ENCODE peak calls at places on chromosomes 1 and 21, in eight cellular contexts. One of them, this sample, is unnamed.

GRCh38 chr1:209883341-209883971 is 54.6 kb upstream of the SYT14 start:
- DNase-seq in breast epithelium: no peak
- DNase-seq in ovary: no peak
- DNase-seq in Peyer's patch: no peak
- DNase-seq in GM12891: no peak
- DNase-seq in body of pancreas: no peak
- DNase-seq in stomach: no peak
- DNase-seq in heart left ventricle: no peak
- DNase-seq in this sample: no peak

GRCh38 chr21:37546949-37547614 is 180.5 kb downstream of the DYRK1A start:
- DNase-seq in body of pancreas: no peak
- DNase-seq in heart left ventricle: no peak
- DNase-seq in stomach: no peak
- DNase-seq in breast epithelium: no peak
- DNase-seq in ovary: no peak
- DNase-seq in GM12891: no peak
- DNase-seq in Peyer's patch: no peak
- DNase-seq in this sample: no peak

GRCh38 chr1:214143015-214143775 is 137.8 kb upstream of the SMYD2 start:
- DNase-seq in stomach: no peak
- DNase-seq in GM12891: no peak
- DNase-seq in Peyer's patch: no peak
- DNase-seq in heart left ventricle: no peak
- DNase-seq in ovary: no peak
- DNase-seq in body of pancreas: no peak
- DNase-seq in breast epithelium: no peak
- DNase-seq in this sample: no peak

GRCh38 chr1:115665319-115665718 is 23.5 kb downstream of the VANGL1 start:
- DNase-seq in body of pancreas: peak; percentile 55
- DNase-seq in breast epithelium: peak; percentile 27
- DNase-seq in ovary: no peak
- DNase-seq in stomach: peak; percentile 48
- DNase-seq in Peyer's patch: no peak
- DNase-seq in GM12891: no peak
- DNase-seq in heart left ventricle: no peak
- DNase-seq in this sample: no peak

GRCh38 chr1:3630161-3630611 is 5.4 kb downstream of the TPRG1L start:
- DNase-seq in stomach: no peak
- DNase-seq in heart left ventricle: no peak
- DNase-seq in ovary: no peak
- DNase-seq in GM12891: no peak
- DNase-seq in breast epithelium: no peak
- DNase-seq in Peyer's patch: no peak
- DNase-seq in body of pancreas: no peak
- DNase-seq in this sample: no peak

GRCh38 chr21:26966360-26966977 is 419 bp downstream of the ADAMTS5 start:
- DNase-seq in breast epithelium: peak; percentile 22
- DNase-seq in GM12891: peak; percentile 1
- DNase-seq in stomach: no peak
- DNase-seq in heart left ventricle: peak; percentile 39
- DNase-seq in Peyer's patch: no peak
- DNase-seq in body of pancreas: no peak
- DNase-seq in ovary: no peak
- DNase-seq in this sample: peak; percentile 83

GRCh38 chr1:45787905-45788304 is 15.5 kb upstream of the MAST2 start:
- DNase-seq in body of pancreas: peak; percentile 40
- DNase-seq in ovary: no peak
- DNase-seq in GM12891: no peak
- DNase-seq in stomach: no peak
- DNase-seq in breast epithelium: no peak
- DNase-seq in Peyer's patch: no peak
- DNase-seq in heart left ventricle: no peak
- DNase-seq in this sample: peak; percentile 24

GRCh38 chr1:113255728-113256347 is 134.5 kb upstream of the MAGI3 start:
- DNase-seq in ovary: no peak
- DNase-seq in heart left ventricle: no peak
- DNase-seq in Peyer's patch: no peak
- DNase-seq in stomach: peak; percentile 51
- DNase-seq in breast epithelium: no peak
- DNase-seq in body of pancreas: peak; percentile 82
- DNase-seq in GM12891: no peak
- DNase-seq in this sample: peak; percentile 32

GRCh38 chr1:168613689-168614655 is 37.6 kb downstream of the XCL1 start:
- DNase-seq in ovary: peak; percentile 53
- DNase-seq in Peyer's patch: no peak
- DNase-seq in GM12891: no peak
- DNase-seq in body of pancreas: no peak
- DNase-seq in breast epithelium: no peak
- DNase-seq in stomach: no peak
- DNase-seq in heart left ventricle: peak; percentile 76
- DNase-seq in this sample: no peak

GRCh38 chr1:64421377-64421776 is 48.6 kb upstream of the CACHD1 start:
- DNase-seq in heart left ventricle: no peak
- DNase-seq in breast epithelium: no peak
- DNase-seq in stomach: no peak
- DNase-seq in body of pancreas: no peak
- DNase-seq in GM12891: no peak
- DNase-seq in ovary: no peak
- DNase-seq in Peyer's patch: no peak
- DNase-seq in this sample: no peak

GRCh38 chr1:40806724-40807675 is 23.4 kb downstream of the KCNQ4 start:
- DNase-seq in ovary: peak; percentile 48
- DNase-seq in stomach: no peak
- DNase-seq in heart left ventricle: peak; percentile 63
- DNase-seq in Peyer's patch: no peak
- DNase-seq in GM12891: no peak
- DNase-seq in body of pancreas: no peak
- DNase-seq in breast epithelium: no peak
- DNase-seq in this sample: no peak

GRCh38 chr1:41439234-41439633 is 45.2 kb downstream of the EDN2 start:
- DNase-seq in body of pancreas: no peak
- DNase-seq in stomach: no peak
- DNase-seq in breast epithelium: no peak
- DNase-seq in GM12891: no peak
- DNase-seq in ovary: no peak
- DNase-seq in heart left ventricle: no peak
- DNase-seq in Peyer's patch: no peak
- DNase-seq in this sample: no peak

GRCh38 chr1:226990133-226990716 is 50.1 kb downstream of the COQ8A start:
- DNase-seq in heart left ventricle: no peak
- DNase-seq in ovary: peak; percentile 51
- DNase-seq in GM12891: no peak
- DNase-seq in breast epithelium: no peak
- DNase-seq in Peyer's patch: peak; percentile 85
- DNase-seq in body of pancreas: peak; percentile 54
- DNase-seq in stomach: no peak
- DNase-seq in this sample: peak; percentile 44

GRCh38 chr1:38512789-38513188 is 346.8 kb downstream of the RRAGC start:
- DNase-seq in stomach: no peak
- DNase-seq in GM12891: no peak
- DNase-seq in breast epithelium: no peak
- DNase-seq in heart left ventricle: peak; percentile 26
- DNase-seq in Peyer's patch: no peak
- DNase-seq in body of pancreas: no peak
- DNase-seq in ovary: no peak
- DNase-seq in this sample: peak; percentile 36

GRCh38 chr1:78003882-78004718 is 639 bp upstream of the DNAJB4 start:
- DNase-seq in Peyer's patch: peak; percentile 69
- DNase-seq in stomach: peak; percentile 29
- DNase-seq in ovary: peak; percentile 58
- DNase-seq in body of pancreas: peak; percentile 40
- DNase-seq in GM12891: peak; percentile 20
- DNase-seq in breast epithelium: peak; percentile 48
- DNase-seq in heart left ventricle: peak; percentile 63
- DNase-seq in this sample: peak; percentile 37

GRCh38 chr1:925532-926421 is 2.1 kb downstream of the SAMD11 start:
- DNase-seq in ovary: no peak
- DNase-seq in Peyer's patch: no peak
- DNase-seq in breast epithelium: no peak
- DNase-seq in GM12891: no peak
- DNase-seq in stomach: no peak
- DNase-seq in heart left ventricle: peak; percentile 72
- DNase-seq in body of pancreas: no peak
- DNase-seq in this sample: peak; percentile 88
- TF ChIP-seq POLR2A in ovary: no peak
- TF ChIP-seq POLR2A in Peyer's patch: no peak
- TF ChIP-seq POLR2A in breast epithelium: no peak
- TF ChIP-seq POLR2A in GM12891: no peak
- TF ChIP-seq POLR2A in stomach: no peak
- TF ChIP-seq POLR2A in heart left ventricle: no peak
- TF ChIP-seq POLR2A in body of pancreas: no peak
- TF ChIP-seq POLR2A in this sample: no peak

GRCh38 chr1:150926094-150926741 is at the start of gene SETDB1:
- DNase-seq in Peyer's patch: peak; percentile 98
- DNase-seq in body of pancreas: peak; percentile 98
- DNase-seq in stomach: peak; percentile 95
- DNase-seq in GM12891: peak; percentile 71
- DNase-seq in heart left ventricle: peak; percentile 96
- DNase-seq in ovary: peak; percentile 94
- DNase-seq in breast epithelium: peak; percentile 92
- DNase-seq in this sample: peak; percentile 93
- TF ChIP-seq POLR2A in Peyer's patch: peak; percentile 40
- TF ChIP-seq POLR2A in body of pancreas: no peak
- TF ChIP-seq POLR2A in stomach: no peak
- TF ChIP-seq POLR2A in GM12891: peak; percentile 24
- TF ChIP-seq POLR2A in heart left ventricle: no peak
- TF ChIP-seq POLR2A in ovary: no peak
- TF ChIP-seq POLR2A in breast epithelium: no peak
- TF ChIP-seq POLR2A in this sample: no peak

GRCh38 chr1:32817815-32818786 is 648 bp downstream of the S100PBP start:
- DNase-seq in stomach: peak; percentile 72
- DNase-seq in body of pancreas: peak; percentile 74
- DNase-seq in breast epithelium: peak; percentile 63
- DNase-seq in Peyer's patch: peak; percentile 77
- DNase-seq in ovary: peak; percentile 70
- DNase-seq in GM12891: peak; percentile 23
- DNase-seq in heart left ventricle: peak; percentile 88
- DNase-seq in this sample: peak; percentile 78
- TF ChIP-seq POLR2A in stomach: no peak
- TF ChIP-seq POLR2A in body of pancreas: no peak
- TF ChIP-seq POLR2A in breast epithelium: no peak
- TF ChIP-seq POLR2A in Peyer's patch: no peak
- TF ChIP-seq POLR2A in ovary: no peak
- TF ChIP-seq POLR2A in GM12891: no peak
- TF ChIP-seq POLR2A in heart left ventricle: no peak
- TF ChIP-seq POLR2A in this sample: no peak

GRCh38 chr1:54397090-54397591 is 9.1 kb downstream of the SSBP3 start:
- DNase-seq in breast epithelium: no peak
- DNase-seq in GM12891: no peak
- DNase-seq in body of pancreas: no peak
- DNase-seq in ovary: peak; percentile 54
- DNase-seq in heart left ventricle: peak; percentile 90
- DNase-seq in stomach: peak; percentile 65
- DNase-seq in Peyer's patch: no peak
- DNase-seq in this sample: no peak
- TF ChIP-seq POLR2A in breast epithelium: no peak
- TF ChIP-seq POLR2A in GM12891: no peak
- TF ChIP-seq POLR2A in body of pancreas: no peak
- TF ChIP-seq POLR2A in ovary: no peak
- TF ChIP-seq POLR2A in heart left ventricle: no peak
- TF ChIP-seq POLR2A in stomach: no peak
- TF ChIP-seq POLR2A in Peyer's patch: no peak
- TF ChIP-seq POLR2A in this sample: no peak

GRCh38 chr21:15729346-15729673 is 472 bp upstream of the USP25 start:
- DNase-seq in heart left ventricle: no peak
- DNase-seq in stomach: no peak
- DNase-seq in ovary: no peak
- DNase-seq in breast epithelium: no peak
- DNase-seq in Peyer's patch: no peak
- DNase-seq in GM12891: no peak
- DNase-seq in body of pancreas: no peak
- DNase-seq in this sample: no peak
- TF ChIP-seq POLR2A in heart left ventricle: no peak
- TF ChIP-seq POLR2A in stomach: no peak
- TF ChIP-seq POLR2A in ovary: no peak
- TF ChIP-seq POLR2A in breast epithelium: no peak
- TF ChIP-seq POLR2A in Peyer's patch: no peak
- TF ChIP-seq POLR2A in GM12891: no peak
- TF ChIP-seq POLR2A in body of pancreas: no peak
- TF ChIP-seq POLR2A in this sample: no peak

GRCh38 chr1:234988536-234988935 is 140.1 kb downstream of the TOMM20 start:
- DNase-seq in Peyer's patch: no peak
- DNase-seq in body of pancreas: no peak
- DNase-seq in breast epithelium: no peak
- DNase-seq in heart left ventricle: no peak
- DNase-seq in stomach: no peak
- DNase-seq in GM12891: no peak
- DNase-seq in ovary: no peak
- DNase-seq in this sample: no peak

GRCh38 chr1:234988160-234988528 is 140.5 kb downstream of the TOMM20 start:
- DNase-seq in breast epithelium: no peak
- DNase-seq in stomach: no peak
- DNase-seq in GM12891: no peak
- DNase-seq in Peyer's patch: no peak
- DNase-seq in heart left ventricle: no peak
- DNase-seq in ovary: no peak
- DNase-seq in body of pancreas: no peak
- DNase-seq in this sample: no peak

GRCh38 chr1:234989019-234989418 is 139.6 kb downstream of the TOMM20 start:
- DNase-seq in GM12891: no peak
- DNase-seq in ovary: no peak
- DNase-seq in Peyer's patch: no peak
- DNase-seq in stomach: no peak
- DNase-seq in breast epithelium: no peak
- DNase-seq in heart left ventricle: no peak
- DNase-seq in body of pancreas: no peak
- DNase-seq in this sample: no peak

GRCh38 chr1:234986750-234987414 is 141.8 kb downstream of the TOMM20 start:
- DNase-seq in heart left ventricle: no peak
- DNase-seq in GM12891: no peak
- DNase-seq in body of pancreas: no peak
- DNase-seq in breast epithelium: no peak
- DNase-seq in Peyer's patch: no peak
- DNase-seq in ovary: no peak
- DNase-seq in stomach: no peak
- DNase-seq in this sample: no peak

GRCh38 chr1:234987415-234988159 is 141.1 kb downstream of the TOMM20 start:
- DNase-seq in ovary: peak; percentile 82
- DNase-seq in GM12891: no peak
- DNase-seq in heart left ventricle: peak; percentile 75
- DNase-seq in body of pancreas: peak; percentile 80
- DNase-seq in breast epithelium: peak; percentile 94
- DNase-seq in stomach: peak; percentile 79
- DNase-seq in Peyer's patch: peak; percentile 79
- DNase-seq in this sample: peak; percentile 50
- TF ChIP-seq POLR2A in ovary: no peak
- TF ChIP-seq POLR2A in GM12891: no peak
- TF ChIP-seq POLR2A in heart left ventricle: no peak
- TF ChIP-seq POLR2A in body of pancreas: no peak
- TF ChIP-seq POLR2A in breast epithelium: peak; percentile 32
- TF ChIP-seq POLR2A in stomach: no peak
- TF ChIP-seq POLR2A in Peyer's patch: no peak
- TF ChIP-seq POLR2A in this sample: no peak